ENCODE peak calls at places on chromosomes 13 and 19, in ten cellular contexts. E is activated T-cell treated with anti-CD3 and anti-CD28 coated beads, Interleukin-2, amount 50 U/mL, for 1 hour; C is smooth muscle cell of the brain vasculature; Q is CD4-positive, CD25-positive, alpha-beta regulatory T cell; A is stimulated activated CD4-positive, alpha-beta T cell treated with anti-CD3 and anti-CD28 coated beads, Interleukin-2, amount 100 ng/mL, for 24 hours; X is GM04504; F is EL; U is hippocampal formation; Z is lower leg skin; S is ELF-1. H is an unnamed sample.

GRCh38 chr19:15115080-15115479 is 7.9 kb downstream of the SYDE1 start:
- DNase-seq in S (no peak), F (no peak), Z (no peak), U (no peak), Q (no peak), X (no peak), A (no peak), E (no peak), C (no peak), H (no peak)

GRCh38 chr19:11902228-11902627 is 14.6 kb downstream of the ZNF69 start:
- DNase-seq in Q (no peak), S (no peak), C (no peak), A (no peak), U (no peak), E (no peak), F (no peak), Z (no peak), X (no peak), H (no peak)

GRCh38 chr13:41065098-41065497 is 3.8 kb downstream of the WBP4 start:
- DNase-seq in F (peak; percentile 72), Z (no peak), A (no peak), Q (no peak), U (no peak), X (peak; percentile 60), E (no peak), C (no peak), S (no peak), H (no peak)

GRCh38 chr19:51386882-51387520 is 773 bp downstream of the LIM2 start:
- DNase-seq in F (no peak), X (no peak), Z (no peak), E (no peak), S (no peak), A (no peak), U (no peak), Q (no peak), C (no peak), H (no peak)

GRCh38 chr13:26965976-26966375 is 205.4 kb upstream of the GPR12 start:
- DNase-seq in A (no peak), Q (no peak), U (no peak), C (no peak), X (no peak), Z (no peak), F (no peak), E (no peak), S (no peak), H (no peak)

GRCh38 chr19:21912654-21913053 is 76.7 kb upstream of the ZNF43 start:
- DNase-seq in X (no peak), S (peak; percentile 1), E (no peak), A (no peak), C (no peak), U (no peak), Z (no peak), F (no peak), Q (no peak), H (no peak)

GRCh38 chr13:91357613-91358383 is 10.3 kb downstream of the MIR17HG start:
- DNase-seq in S (no peak), Z (no peak), A (no peak), C (no peak), F (no peak), Q (no peak), X (no peak), U (no peak), E (no peak), H (no peak)

GRCh38 chr13:99902657-99903056 is 68.9 kb downstream of the ZIC5 start:
- DNase-seq in Q (no peak), Z (no peak), F (no peak), S (no peak), E (no peak), C (no peak), U (no peak), X (no peak), A (no peak), H (no peak)

GRCh38 chr13:82364525-82364924 is 1517.7 kb downstream of the SLITRK1 start:
- DNase-seq in A (no peak), E (no peak), S (no peak), Q (no peak), C (no peak), X (no peak), Z (no peak), F (no peak), U (no peak), H (no peak)

GRCh38 chr13:26887594-26887993 is 127.0 kb upstream of the GPR12 start:
- DNase-seq in X (no peak), U (no peak), E (no peak), S (no peak), F (no peak), Z (no peak), A (no peak), Q (no peak), C (no peak), H (no peak)

GRCh38 chr19:46721269-46722003 is 4.5 kb upstream of the PRKD2 start:
- DNase-seq in S (no peak), E (no peak), C (no peak), Z (no peak), Q (no peak), X (no peak), U (no peak), F (no peak), A (no peak), H (no peak)

GRCh38 chr19:45087531-45087930 is 5.4 kb upstream of the PPP1R37 start:
- DNase-seq in Q (peak; percentile 56), Z (no peak), U (no peak), X (no peak), A (no peak), E (peak; percentile 58), C (no peak), F (no peak), S (no peak), H (no peak)

GRCh38 chr13:110985570-110985969 is 70.7 kb upstream of the ANKRD10 start:
- DNase-seq in F (no peak), U (no peak), C (no peak), Z (no peak), X (no peak), S (no peak), E (no peak), A (no peak), Q (no peak), H (no peak)